ENCODE peak calls at places on chromosomes 6 and 20, in five cellular contexts. D is pancreas, F is neural progenitor cell, J is lower leg skin, Q is NB4. Y is an unnamed sample.

GRCh38 chr6:146972526-146972925 is 231.7 kb upstream of the STXBP5 start:
- DNase-seq in F (no peak), Q (no peak), J (no peak), D (no peak), Y (peak)

GRCh38 chr6:3850451-3851203 is 1.5 kb downstream of the FAM50B start:
- DNase-seq in D (no peak), J (no peak), Q (peak), F (no peak), Y (no peak)

GRCh38 chr6:134980846-134981245 is 30.9 kb upstream of the ALDH8A1 start:
- DNase-seq in F (no peak), D (no peak), Q (no peak), J (no peak), Y (peak)

GRCh38 chr20:15146948-15147347 is 809.5 kb upstream of the FLRT3 start:
- DNase-seq in Q (no peak), D (no peak), J (no peak), F (no peak), Y (no peak)

GRCh38 chr6:168713839-168714238 is 272.9 kb downstream of the SMOC2 start:
- DNase-seq in J (no peak), Q (peak), F (no peak), D (peak), Y (no peak)

GRCh38 chr6:107769053-107769658 is 55.0 kb downstream of the SCML4 start:
- DNase-seq in J (no peak), D (no peak), F (peak), Q (no peak), Y (no peak)

GRCh38 chr6:77231438-77232305 is 231.6 kb downstream of the HTR1B start:
- DNase-seq in D (no peak), F (peak), Q (no peak), J (no peak), Y (peak)

GRCh38 chr20:62088258-62089127 is 22.8 kb upstream of the TAF4 start:
- DNase-seq in J (no peak), F (no peak), Q (peak), D (no peak), Y (peak)

GRCh38 chr6:143543435-143543834 is 31.9 kb upstream of the FUCA2 start:
- DNase-seq in F (no peak), Q (no peak), D (no peak), J (no peak), Y (no peak)

GRCh38 chr6:41770381-41771057 is 9.2 kb downstream of the FRS3 start:
- DNase-seq in F (no peak), J (no peak), D (no peak), Q (no peak), Y (no peak)

GRCh38 chr6:32087574-32088486 is 21.3 kb downstream of the TNXB start:
- DNase-seq in Q (peak), J (peak), D (peak), F (peak), Y (peak)

GRCh38 chr20:57387463-57387862 is 3.7 kb upstream of the RBM38 start:
- DNase-seq in J (no peak), D (no peak), F (no peak), Q (no peak), Y (no peak)

GRCh38 chr6:139588076-139588639 is 213.7 kb upstream of the CITED2 start:
- DNase-seq in F (peak), Q (no peak), J (no peak), D (peak), Y (peak)

GRCh38 chr20:18360601-18361000 is 72.3 kb downstream of the ZNF133 start:
- DNase-seq in F (no peak), D (no peak), J (no peak), Q (no peak), Y (no peak)

GRCh38 chr20:44287272-44288097 is 23.5 kb downstream of the FITM2 start:
- DNase-seq in D (peak), Q (no peak), F (no peak), J (no peak), Y (peak)

GRCh38 chr20:46939031-46939430 is 44.4 kb downstream of the EYA2 start:
- DNase-seq in D (no peak), J (no peak), F (peak), Q (peak), Y (no peak)
- TF ChIP-seq CTCF in D (no peak), J (no peak), F (peak), Q (no peak), Y (peak)

DNA sequence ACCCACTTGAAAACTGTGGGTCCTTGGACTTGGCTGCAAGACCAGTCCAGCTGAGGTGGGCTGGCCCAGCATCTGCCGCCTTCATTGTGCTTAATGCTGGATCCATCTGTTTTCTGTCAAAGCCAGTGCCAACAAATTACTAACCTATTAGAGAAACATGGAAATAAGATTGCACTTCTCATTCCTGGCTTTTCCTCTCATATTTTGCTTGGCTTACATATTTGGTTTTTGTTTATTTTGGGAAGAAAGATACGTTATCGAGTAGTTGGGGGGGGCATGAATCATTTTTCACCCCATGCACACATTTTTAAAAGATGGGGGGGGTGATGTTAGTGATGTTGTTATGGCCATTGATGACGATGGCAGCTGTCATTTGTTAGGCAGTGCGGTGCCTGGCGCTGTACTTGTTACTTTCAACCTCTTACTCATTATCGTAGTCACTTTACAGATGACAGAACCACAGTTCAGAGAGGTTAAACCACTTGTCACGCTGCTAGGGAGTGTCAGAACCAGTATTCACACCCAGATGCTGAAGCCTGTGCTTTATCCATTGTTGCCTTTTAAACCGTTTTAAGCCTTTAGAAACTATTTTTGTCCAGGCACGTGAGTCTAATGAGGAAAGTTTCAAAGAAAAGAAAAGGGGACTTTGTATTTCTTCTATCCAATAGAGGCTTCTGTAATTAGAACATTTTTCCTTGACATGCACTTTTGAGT is 180.0 kb downstream of the TMEM242 start:
- DNase-seq in Q (no peak), D (no peak), J (no peak), F (peak), Y (peak)
- H3K4me3 ChIP-seq in Q (no peak), D (no peak), J (no peak), F (no peak), Y (peak)

GRCh38 chr6:167350731-167351655 is 26.1 kb downstream of the TTLL2 start:
- DNase-seq in Q (peak), F (peak), D (peak), J (peak), Y (peak)
- TF ChIP-seq CTCF in Q (peak), F (peak), D (peak), J (no peak), Y (peak)

GRCh38 chr6:131007286-131007685 is 55.8 kb downstream of the EPB41L2 start:
- DNase-seq in J (no peak), F (no peak), D (no peak), Q (no peak), Y (no peak)
- H3K4me3 ChIP-seq in J (no peak), F (no peak), D (no peak), Q (no peak), Y (no peak)

GRCh38 chr20:5504061-5504739 is 187.4 kb upstream of the PROKR2 start:
- DNase-seq in Q (peak), F (no peak), D (peak), J (peak), Y (peak)
- TF ChIP-seq CTCF in Q (no peak), F (no peak), D (no peak), J (no peak), Y (peak)

GRCh38 chr6:118648866-118649554 is 2.4 kb downstream of the CEP85L start:
- DNase-seq in D (no peak), Q (no peak), F (no peak), J (no peak), Y (peak)
- H3K4me3 ChIP-seq in D (no peak), Q (no peak), F (no peak), J (no peak), Y (peak)